ENCODE peak calls at places on chromosomes 12 and 14, in five cellular contexts. G is WTC11, E is transverse colon, U is neural crest cell, S is stomach. V is an unnamed sample.

GRCh38 chr14:33948143-33948962 is 2.5 kb downstream of the EGLN3 start:
- DNase-seq in S (no peak), U (no peak), G (no peak), E (no peak), V (no peak)

GRCh38 chr12:9651265-9651729 is 18.2 kb upstream of the CLEC2D start:
- DNase-seq in G (no peak), U (no peak), S (no peak), E (no peak), V (no peak)

GRCh38 chr12:57477710-57478681 is 1.7 kb downstream of the ARHGAP9 start:
- DNase-seq in G (no peak), S (no peak), E (no peak), U (no peak), V (no peak)

GRCh38 chr12:93363854-93364297 is 13.8 kb upstream of the NUDT4 start:
- DNase-seq in E (no peak), U (no peak), G (no peak), S (no peak), V (no peak)

GRCh38 chr12:105843989-105844768 is 294.6 kb downstream of the NUAK1 start:
- DNase-seq in E (no peak), G (no peak), S (no peak), U (no peak), V (no peak)

GRCh38 chr14:45051896-45052295 is 32.0 kb upstream of the PRPF39 start:
- DNase-seq in U (no peak), G (no peak), S (no peak), E (no peak), V (no peak)

GRCh38 chr14:103607039-103607668 is 21.9 kb upstream of the KLC1 start:
- DNase-seq in S (peak; percentile 52), G (peak; percentile 47), U (peak; percentile 29), E (peak; percentile 81), V (peak; percentile 63)

GRCh38 chr12:67797316-67797741 is 148.8 kb downstream of the DYRK2 start:
- DNase-seq in U (no peak), G (no peak), S (no peak), E (no peak), V (peak; percentile 1)

GRCh38 chr14:93976477-93977057 is at the start of gene ASB2:
- DNase-seq in S (no peak), E (peak; percentile 41), G (no peak), U (no peak), V (no peak)

GRCh38 chr14:104322531-104323466 is 184.4 kb downstream of the KIF26A start:
- DNase-seq in U (no peak), G (no peak), E (no peak), S (peak; percentile 17), V (no peak)

GRCh38 chr12:645563-646071 is 17.6 kb downstream of the NINJ2 start:
- DNase-seq in U (no peak), G (no peak), S (peak; percentile 38), E (no peak), V (no peak)

GRCh38 chr12:117144599-117144998 is 45.4 kb upstream of the TESC start:
- DNase-seq in G (no peak), S (no peak), U (no peak), E (no peak), V (no peak)

GRCh38 chr12:3342051-3342450 is 149.0 kb upstream of the PRMT8 start:
- DNase-seq in S (peak; percentile 29), G (peak; percentile 61), E (no peak), U (peak; percentile 60), V (no peak)

GRCh38 chr12:45637706-45638105 is 91.8 kb upstream of the ARID2 start:
- DNase-seq in E (no peak), G (no peak), U (no peak), S (no peak), V (no peak)

GRCh38 chr12:110971189-110971920 is 51.0 kb upstream of the MYL2 start:
- DNase-seq in S (no peak), U (no peak), E (no peak), G (no peak), V (no peak)